ENCODE peak calls at places on chromosome 13, in eight cellular contexts. E, N, M, C, P, B, S and W are unnamed samples.

GRCh38 chr13:23988546-23989122 is 91.3 kb upstream of the C1QTNF9B start:
- DNase-seq in C (no peak), M (no peak), N (no peak), B (no peak), S (no peak), E (no peak), P (no peak), W (no peak)

GRCh38 chr13:109088101-109088500 is 458.7 kb downstream of the MYO16 start:
- DNase-seq in E (no peak), N (no peak), P (no peak), C (no peak), B (no peak), S (no peak), M (no peak), W (no peak)

GRCh38 chr13:114143806-114144605 is 11.6 kb upstream of the RASA3 start:
- DNase-seq in N (no peak), E (peak; percentile 60), C (peak; percentile 55), S (peak; percentile 49), B (peak; percentile 65), P (no peak), M (no peak), W (no peak)

GRCh38 chr13:27389891-27390290 is 34.5 kb upstream of the GTF3A start:
- DNase-seq in E (no peak), N (no peak), M (no peak), S (peak; percentile 45), P (no peak), B (no peak), C (no peak), W (no peak)

GRCh38 chr13:67147257-67148218 is 82.6 kb downstream of the PCDH9 start:
- DNase-seq in C (no peak), B (no peak), S (no peak), P (no peak), M (no peak), N (no peak), E (no peak), W (no peak)

GRCh38 chr13:44930907-44931676 is 58.2 kb downstream of the NUFIP1 start:
- DNase-seq in P (no peak), S (peak; percentile 28), N (no peak), C (no peak), M (no peak), E (no peak), B (no peak), W (no peak)

GRCh38 chr13:58461217-58461616 is 829.7 kb downstream of the PCDH17 start:
- DNase-seq in S (peak; percentile 53), M (no peak), B (no peak), N (no peak), E (no peak), C (no peak), P (no peak), W (no peak)

GRCh38 chr13:33615436-33615835 is 202.5 kb upstream of the RFC3 start:
- DNase-seq in B (no peak), M (no peak), P (no peak), S (peak; percentile 12), N (no peak), C (no peak), E (no peak), W (no peak)

GRCh38 chr13:40236566-40237168 is 429.8 kb downstream of the FOXO1 start:
- DNase-seq in M (no peak), N (peak; percentile 45), S (no peak), C (no peak), B (no peak), P (no peak), E (no peak), W (no peak)

GRCh38 chr13:32811297-32811800 is 204.9 kb upstream of the KL start:
- DNase-seq in C (no peak), P (peak; percentile 35), E (no peak), S (no peak), N (no peak), M (no peak), B (peak; percentile 14), W (peak; percentile 12)

GRCh38 chr13:109857803-109858202 is 71.4 kb upstream of the IRS2 start:
- DNase-seq in C (no peak), S (no peak), P (no peak), N (no peak), B (no peak), E (no peak), M (no peak), W (no peak)

GRCh38 chr13:101640797-101641400 is 188.4 kb downstream of the ITGBL1 start:
- DNase-seq in M (no peak), P (no peak), N (no peak), C (no peak), E (no peak), S (no peak), B (no peak), W (no peak)

GRCh38 chr13:46288570-46289259 is 77.0 kb downstream of the LRRC63 start:
- DNase-seq in M (no peak), N (no peak), C (no peak), S (no peak), E (peak; percentile 8), B (no peak), P (peak; percentile 12), W (no peak)

GRCh38 chr13:109628251-109628699 is 158.1 kb downstream of the IRS2 start:
- DNase-seq in M (no peak), E (no peak), S (no peak), P (no peak), B (no peak), N (no peak), C (no peak), W (no peak)

GRCh38 chr13:25738342-25738771 is 313.5 kb downstream of the SHISA2 start:
- DNase-seq in P (peak; percentile 33), N (no peak), S (no peak), C (no peak), B (no peak), M (no peak), E (no peak), W (no peak)

GRCh38 chr13:95752677-95753076 is 75.7 kb downstream of the DNAJC3 start:
- DNase-seq in N (no peak), C (no peak), M (no peak), S (no peak), B (no peak), E (no peak), P (no peak), W (no peak)

GRCh38 chr13:44425041-44425814 is 51.6 kb downstream of the SERP2 start:
- DNase-seq in S (no peak), C (no peak), P (no peak), B (no peak), M (no peak), N (no peak), E (no peak), W (no peak)

GRCh38 chr13:41938918-41939317 is 22.0 kb downstream of the VWA8 start:
- DNase-seq in B (no peak), C (no peak), N (no peak), S (no peak), E (no peak), P (no peak), M (no peak), W (no peak)